ENCODE peak calls at places on chromosomes 7 and 10, in six cellular contexts. J is mesenteric fat pad, U is ELR, D is EL, Q is heart left ventricle, C is cardiac fibroblast. P is an unnamed sample.

GRCh38 chr7:134350682-134351081 is 34.0 kb upstream of the SLC35B4 start:
- DNase-seq in D (no peak), Q (no peak), C (no peak), U (no peak), J (no peak), P (no peak)

GRCh38 chr7:41817386-41817785 is 114.5 kb upstream of the INHBA start:
- DNase-seq in U (peak), D (peak), J (no peak), Q (no peak), C (no peak), P (no peak)

GRCh38 chr10:58266826-58267712 is 625 bp downstream of the IPMK start:
- DNase-seq in D (peak), Q (peak), C (peak), U (peak), J (peak), P (peak)

GRCh38 chr7:143393267-143394041 is 12.3 kb downstream of the ZYX start:
- DNase-seq in U (no peak), J (no peak), C (peak), D (peak), Q (peak), P (no peak)

GRCh38 chr10:91493313-91493712 is 83.2 kb downstream of the HECTD2 start:
- DNase-seq in U (peak), C (peak), D (peak), Q (no peak), J (no peak), P (no peak)

GRCh38 chr10:122208616-122209430 is 62.3 kb upstream of the BTBD16 start:
- DNase-seq in J (no peak), C (no peak), Q (no peak), U (no peak), D (no peak), P (no peak)

GRCh38 chr10:97842658-97843295 is 6.9 kb upstream of the GOLGA7B start:
- DNase-seq in J (peak), D (no peak), Q (no peak), U (peak), C (no peak), P (no peak)

GRCh38 chr10:95755511-95756004 is 405 bp upstream of the ENTPD1 start:
- DNase-seq in Q (peak), C (no peak), U (no peak), J (no peak), D (no peak), P (no peak)

GRCh38 chr10:5616871-5617270 is 49.5 kb downstream of the ASB13 start:
- DNase-seq in D (no peak), J (no peak), Q (peak), U (no peak), C (no peak), P (no peak)

GRCh38 chr7:1192171-1192676 is 32.2 kb upstream of the ZFAND2A start:
- DNase-seq in U (peak), J (no peak), Q (no peak), C (peak), D (peak), P (no peak)

GRCh38 chr7:105906169-105906568 is 29.8 kb upstream of the ATXN7L1 start:
- DNase-seq in D (no peak), U (no peak), C (no peak), Q (no peak), J (no peak), P (no peak)

GRCh38 chr10:49398000-49398861 is 2.3 kb upstream of the DRGX start:
- DNase-seq in C (peak), D (peak), Q (peak), J (no peak), U (peak), P (peak)

GRCh38 chr10:99345350-99345749 is 16.2 kb downstream of the CNNM1 start:
- DNase-seq in J (no peak), D (peak), C (peak), Q (no peak), U (peak), P (no peak)

GRCh38 chr7:50640256-50640655 is 75.1 kb upstream of the DDC start:
- DNase-seq in J (no peak), D (no peak), C (no peak), Q (no peak), U (no peak), P (no peak)

GRCh38 chr10:123301077-123301875 is 147.1 kb downstream of the BUB3 start:
- DNase-seq in Q (no peak), U (peak), J (peak), C (peak), D (peak), P (no peak)